ENCODE peak calls at places on chromosomes 3 and 15, in eight cellular contexts. Z, N, D, T, E, O, A and G are unnamed samples.
A peak's percentile ranks its signal among the peaks of the same experiment; 100 is the strongest.

GRCh38 chr3:76585794-76586392 is 454.0 kb upstream of the ROBO2 start:
- DNase-seq in O (no peak), Z (no peak), T (peak; percentile 45), D (no peak), A (no peak), N (no peak), E (peak; percentile 50), G (no peak)

GRCh38 chr15:92077353-92078080 is 224.0 kb downstream of the SLCO3A1 start:
- DNase-seq in E (peak; percentile 54), D (no peak), A (no peak), Z (peak; percentile 67), O (peak; percentile 41), N (peak; percentile 8), T (peak; percentile 25), G (peak; percentile 61)

GRCh38 chr15:39199076-39199475 is 381.8 kb upstream of the THBS1 start:
- DNase-seq in N (no peak), Z (no peak), D (no peak), O (no peak), A (no peak), T (peak; percentile 35), E (no peak), G (no peak)

GRCh38 chr15:82575335-82575734 is 35.1 kb upstream of the RPS17 start:
- DNase-seq in Z (no peak), D (no peak), E (no peak), T (no peak), O (no peak), A (no peak), N (no peak), G (no peak)

GRCh38 chr3:58521917-58522680 is 14.9 kb downstream of the ACOX2 start:
- DNase-seq in E (no peak), T (no peak), D (no peak), Z (peak; percentile 17), N (no peak), A (no peak), O (no peak), G (no peak)

GRCh38 chr3:170055209-170055608 is 17.4 kb downstream of the GPR160 start:
- DNase-seq in A (no peak), N (no peak), D (no peak), Z (no peak), O (no peak), E (peak; percentile 88), T (peak; percentile 70), G (peak; percentile 37)

GRCh38 chr3:42179110-42179725 is 86.8 kb downstream of the CCK start:
- DNase-seq in E (peak; percentile 95), D (peak; percentile 67), Z (no peak), A (no peak), T (peak; percentile 89), O (peak; percentile 46), N (no peak), G (peak; percentile 88)

GRCh38 chr15:87747106-87747505 is 509.4 kb downstream of the NTRK3 start:
- DNase-seq in N (no peak), A (no peak), D (no peak), Z (no peak), O (no peak), T (no peak), E (no peak), G (no peak)

GRCh38 chr3:129612350-129613204 is 6.1 kb upstream of the PLXND1 start:
- DNase-seq in T (peak; percentile 55), N (no peak), O (no peak), A (no peak), D (no peak), E (no peak), Z (no peak), G (peak; percentile 92)

GRCh38 chr3:148101061-148101460 is 596.6 kb upstream of the AGTR1 start:
- DNase-seq in O (no peak), Z (no peak), D (peak; percentile 12), A (no peak), T (peak; percentile 8), E (peak; percentile 17), N (no peak), G (peak; percentile 12)

GRCh38 chr15:74725241-74725774 is at the start of gene CYP1A1:
- DNase-seq in A (no peak), N (no peak), Z (no peak), T (peak; percentile 33), D (no peak), O (no peak), E (no peak), G (no peak)

GRCh38 chr3:36244728-36245127 is 135.6 kb upstream of the STAC start:
- DNase-seq in D (peak; percentile 7), E (peak; percentile 59), T (peak; percentile 64), Z (no peak), A (no peak), O (no peak), N (no peak), G (peak; percentile 69)

GRCh38 chr3:52339612-52340011 is 23.5 kb downstream of the DNAH1 start:
- DNase-seq in N (peak; percentile 76), O (peak; percentile 69), A (no peak), E (peak; percentile 71), T (peak; percentile 73), D (peak; percentile 57), Z (peak; percentile 62), G (peak; percentile 77)

GRCh38 chr15:42510258-42511009 is 15.0 kb downstream of the SNAP23 start:
- DNase-seq in T (no peak), D (no peak), Z (no peak), N (no peak), A (no peak), E (no peak), O (no peak), G (no peak)

GRCh38 chr3:122510878-122511481 is 3.8 kb downstream of the KPNA1 start:
- DNase-seq in Z (no peak), E (no peak), A (no peak), N (no peak), T (no peak), O (no peak), D (no peak), G (no peak)

GRCh38 chr3:17320266-17320665 is 422.2 kb downstream of the TBC1D5 start:
- DNase-seq in Z (no peak), O (no peak), T (no peak), N (no peak), A (no peak), D (no peak), E (no peak), G (no peak)

GRCh38 chr3:169390310-169390731 is 273.2 kb downstream of the MECOM start:
- DNase-seq in T (peak; percentile 17), E (no peak), D (no peak), N (no peak), O (no peak), Z (no peak), A (no peak), G (peak; percentile 32)

GRCh38 chr3:71072288-71072687 is 511.2 kb downstream of the FOXP1 start:
- DNase-seq in Z (no peak), D (no peak), E (no peak), A (no peak), O (no peak), T (no peak), N (no peak), G (no peak)

GRCh38 chr3:47228088-47228487 is 54.5 kb downstream of the KIF9 start:
- DNase-seq in N (no peak), D (no peak), O (no peak), Z (no peak), T (no peak), A (no peak), E (no peak), G (no peak)

GRCh38 chr15:70400766-70401541 is 303.2 kb upstream of the TLE3 start:
- DNase-seq in O (no peak), T (no peak), D (no peak), E (no peak), N (no peak), Z (no peak), A (no peak), G (no peak)

GRCh38 chr15:73368301-73369072 is at the start of gene HCN4:
- DNase-seq in T (no peak), Z (no peak), D (no peak), E (no peak), N (peak; percentile 7), O (no peak), A (no peak), G (no peak)

GRCh38 chr3:9074079-9074478 is 110.8 kb upstream of the RAD18 start:
- DNase-seq in Z (no peak), T (no peak), O (no peak), E (peak; percentile 38), A (no peak), D (peak; percentile 3), N (no peak), G (no peak)

GRCh38 chr3:37691213-37691830 is 170.4 kb upstream of the CTDSPL start:
- DNase-seq in N (no peak), T (no peak), D (no peak), Z (no peak), E (no peak), A (no peak), O (no peak), G (no peak)

GRCh38 chr3:29249829-29250228 is 31.0 kb upstream of the RBMS3 start:
- DNase-seq in Z (no peak), A (no peak), N (no peak), D (no peak), T (no peak), O (no peak), E (no peak), G (no peak)

GRCh38 chr3:143170676-143171075 is 51.1 kb downstream of the CHST2 start:
- DNase-seq in Z (no peak), A (no peak), N (no peak), E (no peak), T (peak; percentile 8), O (no peak), D (no peak), G (no peak)

GRCh38 chr3:69115731-69116130 is 6.7 kb downstream of the LMOD3 start:
- DNase-seq in O (no peak), N (no peak), T (peak; percentile 52), E (no peak), A (no peak), D (no peak), Z (no peak), G (no peak)

GRCh38 chr15:69979269-69979668 is 118.4 kb downstream of the TLE3 start:
- DNase-seq in N (no peak), D (no peak), A (no peak), E (peak; percentile 15), T (peak; percentile 66), O (no peak), Z (no peak), G (peak; percentile 67)

GRCh38 chr15:67175643-67176071 is 78.8 kb downstream of the AAGAB start:
- DNase-seq in E (no peak), Z (no peak), O (no peak), D (no peak), A (no peak), N (no peak), T (no peak), G (peak; percentile 32)

GRCh38 chr15:93451265-93451664 is 362.3 kb upstream of the RGMA start:
- DNase-seq in A (no peak), O (no peak), Z (no peak), E (no peak), N (peak; percentile 62), D (no peak), T (no peak), G (no peak)

GRCh38 chr3:44469914-44470313 is 7.6 kb downstream of the ZNF445 start:
- DNase-seq in E (no peak), D (no peak), Z (no peak), O (no peak), A (no peak), N (no peak), T (no peak), G (no peak)

GRCh38 chr15:23877502-23878412 is 190.7 kb upstream of the NDN start:
- DNase-seq in D (no peak), N (peak; percentile 45), A (no peak), T (peak; percentile 1), Z (no peak), E (peak; percentile 11), O (no peak), G (peak; percentile 6)

GRCh38 chr3:42535981-42536784 is 33.7 kb downstream of the VIPR1 start:
- DNase-seq in A (no peak), N (no peak), E (peak; percentile 4), O (no peak), Z (peak; percentile 67), T (peak; percentile 46), D (no peak), G (peak; percentile 31)

GRCh38 chr15:34708422-34708821 is 46.4 kb downstream of the GJD2 start:
- DNase-seq in O (peak; percentile 40), N (peak; percentile 15), T (peak; percentile 62), A (no peak), E (peak; percentile 19), D (no peak), Z (no peak), G (peak; percentile 47)

GRCh38 chr3:8482960-8483665 is 18.5 kb upstream of the LMCD1 start:
- DNase-seq in D (peak; percentile 96), E (peak; percentile 93), N (no peak), T (peak; percentile 78), A (no peak), Z (no peak), O (no peak), G (peak; percentile 94)